ENCODE peak calls at places on chromosomes 12 and 14, in four cellular contexts. G is H4; S is activated CD8-positive, alpha-beta memory T cell treated with anti-CD3 and anti-CD28 coated beads for 48 hours; T is glomerular endothelial cell. P is an unnamed sample.

GRCh38 chr14:22159049-22159448 is 430.0 kb downstream of the DAD1 start:
- DNase-seq in S (no peak), T (no peak), G (no peak), P (no peak)

GRCh38 chr12:104280703-104281458 is 22.7 kb upstream of the EID3 start:
- DNase-seq in T (no peak), S (no peak), G (peak; percentile 94), P (no peak)

GRCh38 chr12:113310489-113310888 is 24.4 kb downstream of the SLC8B1 start:
- DNase-seq in S (no peak), T (no peak), G (no peak), P (no peak)

GRCh38 chr14:91078095-91078737 is 17.8 kb upstream of the RPS6KA5 start:
- DNase-seq in G (no peak), S (no peak), T (no peak), P (peak; percentile 21)

GRCh38 chr12:58728397-58728796 is 191.9 kb downstream of the LRIG3 start:
- DNase-seq in S (no peak), G (no peak), T (no peak), P (no peak)

GRCh38 chr12:79674629-79675028 is 16.1 kb downstream of the PAWR start:
- DNase-seq in T (no peak), G (no peak), S (no peak), P (no peak)

GRCh38 chr14:50943943-50944646 is at the start of gene PYGL:
- DNase-seq in T (no peak), S (peak; percentile 17), G (peak; percentile 30), P (no peak)

GRCh38 chr14:79318371-79318770 is 892.9 kb downstream of the DIO2 start:
- DNase-seq in S (no peak), T (no peak), G (peak; percentile 10), P (no peak)

GRCh38 chr14:34498684-34499412 is 36.8 kb upstream of the SPTSSA start:
- DNase-seq in S (no peak), T (no peak), G (peak; percentile 28), P (no peak)

GRCh38 chr12:55698241-55698955 is 9.3 kb downstream of the ITGA7 start:
- DNase-seq in G (no peak), S (no peak), T (no peak), P (no peak)

GRCh38 chr12:34401659-34402227 is 379.4 kb downstream of the ALG10 start:
- DNase-seq in T (no peak), S (no peak), G (no peak), P (no peak)

GRCh38 chr12:84913151-84913550 is 552 bp upstream of the SLC6A15 start:
- DNase-seq in T (no peak), S (no peak), G (peak; percentile 16), P (no peak)

GRCh38 chr14:54555651-54556050 is 11.3 kb upstream of the SAMD4A start:
- DNase-seq in S (no peak), G (no peak), T (no peak), P (no peak)

GRCh38 chr12:41220931-41221330 is 32.8 kb downstream of the PDZRN4 start:
- DNase-seq in T (no peak), S (no peak), G (no peak), P (no peak)

GRCh38 chr12:15752780-15753179 is 36.4 kb downstream of the EPS8 start:
- DNase-seq in T (no peak), S (no peak), G (peak; percentile 18), P (no peak)